ENCODE peak calls at places on chromosome 10, in four cellular contexts. D is T-helper 9 cell, A is GM10248, F is T-cell. G is an unnamed sample.

GRCh38 chr10:47207280-47207613 is 92.8 kb upstream of the GDF10 start:
- DNase-seq in D (no peak), F (no peak), A (no peak), G (no peak)

GRCh38 chr10:119832956-119833355 is 39.7 kb downstream of the MCMBP start:
- DNase-seq in F (no peak), A (no peak), D (no peak), G (no peak)

GRCh38 chr10:94212876-94213595 is 149.7 kb downstream of the NOC3L start:
- DNase-seq in D (no peak), F (no peak), A (no peak), G (no peak)

GRCh38 chr10:13139671-13140070 is 21.7 kb upstream of the MCM10 start:
- DNase-seq in F (no peak), A (no peak), D (no peak), G (no peak)

GRCh38 chr10:98195132-98195531 is 60.7 kb downstream of the R3HCC1L start:
- DNase-seq in A (no peak), F (no peak), D (no peak), G (no peak)

GRCh38 chr10:103666109-103666508 is 172.6 kb downstream of the NEURL1 start:
- DNase-seq in F (no peak), D (no peak), A (no peak), G (no peak)

GRCh38 chr10:57333880-57334279 is 933.8 kb downstream of the IPMK start:
- DNase-seq in D (no peak), F (no peak), A (no peak), G (no peak)

GRCh38 chr10:71603754-71604153 is 115.8 kb downstream of the C10orf105 start:
- DNase-seq in F (no peak), A (no peak), D (no peak), G (no peak)

GRCh38 chr10:63369711-63370110 is 96.1 kb downstream of the JMJD1C start:
- DNase-seq in D (no peak), F (no peak), A (no peak), G (no peak)

GRCh38 chr10:9262770-9263169 is 1208.3 kb downstream of the GATA3 start:
- DNase-seq in A (no peak), F (no peak), D (no peak), G (no peak)

GRCh38 chr10:12177642-12178041 is 18.0 kb downstream of the NUDT5 start:
- DNase-seq in F (no peak), A (no peak), D (no peak), G (no peak)

GRCh38 chr10:6637053-6637452 is 57.0 kb upstream of the PRKCQ start:
- DNase-seq in D (no peak), F (no peak), A (no peak), G (no peak)

GRCh38 chr10:73867871-73868631 is 6.3 kb downstream of the CAMK2G start:
- DNase-seq in A (no peak), D (no peak), F (no peak), G (no peak)

GRCh38 chr10:69065406-69066361 is 22.2 kb upstream of the SRGN start:
- DNase-seq in F (no peak), D (no peak), A (peak; percentile 74), G (no peak)

GRCh38 chr10:113381906-113382562 is 170.8 kb upstream of the HABP2 start:
- DNase-seq in D (no peak), A (no peak), F (peak; percentile 25), G (no peak)

GRCh38 chr10:102776779-102777417 is 33.1 kb downstream of the WBP1L start:
- DNase-seq in A (no peak), F (no peak), D (no peak), G (no peak)

GRCh38 chr10:69895759-69896158 is 94.1 kb downstream of the COL13A1 start:
- DNase-seq in A (no peak), D (no peak), F (no peak), G (no peak)

GRCh38 chr10:34121974-34122282 is 693.2 kb downstream of the PARD3 start:
- DNase-seq in D (no peak), A (no peak), F (no peak), G (no peak)

GRCh38 chr10:35912615-35913170 is 270.6 kb upstream of the FZD8 start:
- DNase-seq in A (no peak), F (no peak), D (no peak), G (no peak)

GRCh38 chr10:16788778-16789177 is 28.4 kb downstream of the RSU1 start:
- DNase-seq in A (no peak), D (no peak), F (no peak), G (no peak)

GRCh38 chr10:17564911-17565310 is 52.3 kb downstream of the HACD1 start:
- DNase-seq in F (no peak), D (no peak), A (no peak), G (no peak)

GRCh38 chr10:119782981-119783664 is 57.3 kb downstream of the INPP5F start:
- DNase-seq in F (no peak), D (no peak), A (no peak), G (no peak)

GRCh38 chr10:13348216-13349017 is at the start of gene SEPHS1:
- DNase-seq in F (peak; percentile 83), D (peak; percentile 73), A (peak; percentile 87), G (peak; percentile 83)

GRCh38 chr10:48606530-48607355 is 1.9 kb upstream of the ARHGAP22 start:
- DNase-seq in A (no peak), D (no peak), F (no peak), G (no peak)